ENCODE peak calls at places on chromosomes 3 and 15, in four cellular contexts. B is GM12878, Q is HepG2, U is K562. P is an unnamed sample.

GRCh38 chr3:25460751-25461150 is 32.7 kb downstream of the RARB start:
- DNase-seq in B (peak), Q (no peak), U (no peak), P (no peak)

GRCh38 chr3:69249001-69249400 is 126.6 kb upstream of the LMOD3 start:
- DNase-seq in B (no peak), Q (no peak), U (no peak), P (no peak)

GRCh38 chr3:105388199-105388598 is 21.5 kb downstream of the ALCAM start:
- DNase-seq in B (no peak), Q (no peak), U (no peak), P (no peak)

GRCh38 chr3:191915717-191916116 is 454.8 kb downstream of the PYDC2 start:
- DNase-seq in B (no peak), Q (no peak), U (no peak), P (no peak)

GRCh38 chr15:44726136-44726535 is 10.2 kb upstream of the TRIM69 start:
- DNase-seq in B (no peak), Q (no peak), U (no peak), P (no peak)

GRCh38 chr3:120497318-120497717 is 46.5 kb upstream of the FSTL1 start:
- DNase-seq in B (no peak), Q (no peak), U (no peak), P (no peak)

GRCh38 chr15:41483115-41483514 is 10.6 kb upstream of the ITPKA start:
- DNase-seq in B (peak), Q (no peak), U (no peak), P (no peak)

GRCh38 chr3:196666001-196666867 is 26.7 kb downstream of the NRROS start:
- DNase-seq in B (no peak), Q (peak), U (no peak), P (no peak)

GRCh38 chr15:53536479-53537120 is 222.9 kb downstream of the WDR72 start:
- DNase-seq in B (no peak), Q (peak), U (no peak), P (no peak)

GRCh38 chr15:66046751-66047150 is 177.5 kb downstream of the RAB11A start:
- DNase-seq in B (no peak), Q (peak), U (no peak), P (peak)

GRCh38 chr3:185732782-185733181 is 92.1 kb downstream of the IGF2BP2 start:
- DNase-seq in B (no peak), Q (peak), U (no peak), P (no peak)

GRCh38 chr3:58471025-58471887 is 20.6 kb upstream of the KCTD6 start:
- DNase-seq in B (no peak), Q (peak), U (peak), P (no peak)

GRCh38 chr3:23739536-23739935 is 66.2 kb upstream of the UBE2E1 start:
- DNase-seq in B (no peak), Q (no peak), U (peak), P (no peak)

GRCh38 chr15:87733005-87733404 is 523.5 kb downstream of the NTRK3 start:
- DNase-seq in B (no peak), Q (no peak), U (no peak), P (no peak)

GRCh38 chr3:172181936-172182708 is 142.7 kb downstream of the FNDC3B start:
- DNase-seq in B (no peak), Q (no peak), U (no peak), P (no peak)

GRCh38 chr3:108406063-108406660 is 104.2 kb downstream of the MYH15 start:
- DNase-seq in B (no peak), Q (no peak), U (no peak), P (no peak)

GRCh38 chr3:168828014-168828413 is 732.3 kb upstream of the GOLIM4 start:
- DNase-seq in B (no peak), Q (no peak), U (no peak), P (no peak)

GRCh38 chr15:61051570-61052031 is 177.5 kb downstream of the RORA start:
- DNase-seq in B (no peak), Q (peak), U (no peak), P (peak)

GRCh38 chr3:183762304-183762703 is 63.1 kb downstream of the MAP6D1 start:
- DNase-seq in B (no peak), Q (no peak), U (no peak), P (no peak)

GRCh38 chr3:152540120-152540519 is 271.4 kb downstream of the MBNL1 start:
- DNase-seq in B (no peak), Q (no peak), U (no peak), P (no peak)

GRCh38 chr3:127441764-127442163 is 148.8 kb downstream of the TPRA1 start:
- DNase-seq in B (no peak), Q (no peak), U (no peak), P (no peak)

GRCh38 chr15:87212041-87212440 is 1044.5 kb downstream of the NTRK3 start:
- DNase-seq in B (no peak), Q (no peak), U (no peak), P (no peak)

GRCh38 chr3:45929042-45929679 is 14.1 kb upstream of the CXCR6 start:
- DNase-seq in B (no peak), Q (peak), U (peak), P (peak)

GRCh38 chr3:177816667-177817208 is 619.5 kb upstream of the TBL1XR1 start:
- DNase-seq in B (no peak), Q (peak), U (no peak), P (no peak)

GRCh38 chr3:40873456-40873855 is 325.8 kb upstream of the CTNNB1 start:
- DNase-seq in B (no peak), Q (no peak), U (no peak), P (no peak)
- H3K27ac ChIP-seq in B (no peak), Q (no peak), U (no peak), P (no peak)

GRCh38 chr3:124362418-124362817 is 367.8 kb upstream of the UMPS start:
- DNase-seq in B (no peak), Q (no peak), U (no peak), P (no peak)
- TF ChIP-seq REST in B (no peak), Q (no peak), U (no peak), P (no peak)

DNA sequence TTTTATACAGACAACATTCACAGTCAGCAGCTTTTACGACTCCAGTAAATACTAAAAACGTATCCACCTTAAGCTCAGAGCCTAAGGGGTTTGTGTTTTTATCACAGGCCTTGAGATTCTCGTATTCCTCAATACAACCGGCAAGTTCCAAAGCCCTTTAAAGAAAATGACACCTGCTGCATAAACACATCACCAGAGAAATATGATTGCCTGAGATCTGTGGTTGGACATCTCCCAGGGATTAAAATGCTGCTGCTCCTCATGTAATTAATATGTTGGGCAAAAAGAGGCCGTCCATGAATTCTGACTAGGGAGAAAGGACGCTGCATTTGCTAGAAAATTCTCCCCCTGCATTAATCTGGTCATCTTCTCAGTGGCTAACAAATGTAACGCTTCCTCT is 544.8 kb downstream of the MAGI1 start:
- DNase-seq in B (no peak), Q (no peak), U (no peak), P (no peak)
- TF ChIP-seq TAF1 in B (no peak), Q (no peak), U (no peak), P (no peak)

DNA sequence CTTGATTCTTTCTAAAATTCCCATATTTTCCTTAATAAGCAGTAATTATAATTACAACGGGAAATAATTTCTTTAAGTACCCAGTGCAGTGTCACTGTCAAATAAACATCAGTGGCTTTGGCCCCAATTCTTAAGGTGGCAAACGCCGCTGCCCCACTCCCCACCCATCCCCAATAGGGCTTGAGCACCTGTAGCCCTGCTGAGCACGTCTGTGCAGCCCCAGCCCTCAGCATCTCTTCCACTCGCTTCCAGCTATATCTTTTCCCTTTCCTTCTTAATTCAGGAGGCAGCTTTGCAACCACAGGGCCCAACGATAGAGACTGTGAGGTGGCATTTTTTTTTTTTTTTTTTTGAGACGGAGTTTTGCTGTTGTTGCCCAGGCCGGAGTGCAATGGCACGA is 9.0 kb downstream of the PPM1M start:
- DNase-seq in B (no peak), Q (no peak), U (no peak), P (no peak)
- H3K27ac ChIP-seq in B (no peak), Q (no peak), U (no peak), P (no peak)

GRCh38 chr3:193057616-193058015 is 140.0 kb upstream of the MB21D2 start:
- DNase-seq in B (no peak), Q (no peak), U (no peak), P (no peak)

GRCh38 chr3:193053031-193053430 is 135.4 kb upstream of the MB21D2 start:
- DNase-seq in B (no peak), Q (no peak), U (no peak), P (no peak)

GRCh38 chr3:193060738-193061137 is 143.1 kb upstream of the MB21D2 start:
- DNase-seq in B (no peak), Q (no peak), U (no peak), P (no peak)

GRCh38 chr3:193052294-193052693 is 134.6 kb upstream of the MB21D2 start:
- DNase-seq in B (no peak), Q (no peak), U (no peak), P (no peak)

DNA sequence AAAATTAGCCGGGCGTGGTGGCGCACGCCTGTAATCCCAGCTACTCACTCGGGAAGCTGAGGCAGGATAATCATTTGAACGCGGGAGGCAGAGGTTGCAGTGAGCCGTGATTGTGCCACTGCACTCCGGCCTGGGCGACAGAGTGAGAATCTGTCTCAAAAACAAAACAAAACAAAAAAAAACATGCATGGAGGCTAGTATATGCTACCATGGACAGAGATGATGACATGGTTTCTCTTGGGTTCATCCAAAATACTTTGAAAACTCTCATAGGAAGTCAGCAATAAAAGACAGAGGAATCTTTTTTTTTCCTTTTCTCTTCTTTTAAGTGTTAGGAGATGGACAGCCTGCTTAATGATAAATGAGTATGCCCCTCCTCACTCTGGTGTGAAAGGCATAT is 137.7 kb upstream of the MB21D2 start:
- DNase-seq in B (no peak), Q (no peak), U (no peak), P (no peak)
- TF ChIP-seq REST in B (no peak), Q (no peak), U (no peak), P (no peak)

GRCh38 chr3:176274161-176274560 is 923.1 kb downstream of the TBL1XR1 start:
- DNase-seq in B (no peak), Q (no peak), U (no peak), P (no peak)
- TF ChIP-seq TAF1 in B (no peak), Q (no peak), U (no peak), P (no peak)

GRCh38 chr3:155741081-155741480 is 3.8 kb downstream of the PLCH1 start:
- DNase-seq in B (no peak), Q (no peak), U (no peak), P (no peak)

GRCh38 chr3:155743616-155744015 is 1.3 kb downstream of the PLCH1 start:
- DNase-seq in B (no peak), Q (no peak), U (no peak), P (peak)

GRCh38 chr3:155741598-155741997 is 3.3 kb downstream of the PLCH1 start:
- DNase-seq in B (no peak), Q (no peak), U (no peak), P (no peak)

GRCh38 chr3:155744091-155744625 is 713 bp downstream of the PLCH1 start:
- DNase-seq in B (no peak), Q (peak), U (peak), P (peak)

GRCh38 chr3:155742339-155742980 is 2.4 kb downstream of the PLCH1 start:
- DNase-seq in B (no peak), Q (no peak), U (no peak), P (no peak)
- H3K27ac ChIP-seq in B (no peak), Q (no peak), U (no peak), P (no peak)

GRCh38 chr15:78072080-78072892 is 5.2 kb downstream of the TBC1D2B start:
- DNase-seq in B (no peak), Q (peak), U (no peak), P (no peak)
- TF ChIP-seq REST in B (no peak), Q (no peak), U (no peak), P (no peak)